ENCODE peak calls at places on chromosomes 1 and 21, in six cellular contexts. M, E, Z, D, U and K are unnamed samples. For H3K9me3, the result is how much of the 10 kb centered on the place peaks cover.

GRCh38 chr1:192892934-192893333 is 84.1 kb downstream of the RGS2 start:
- DNase-seq in D (no peak), M (no peak), U (no peak), Z (no peak), E (no peak), K (no peak)

GRCh38 chr1:36115200-36115669 is 9.8 kb downstream of the COL8A2 start:
- DNase-seq in Z (no peak), E (peak), D (peak), M (no peak), U (peak), K (peak)

GRCh38 chr21:36217711-36218110 is 61.1 kb downstream of the DOP1B start:
- DNase-seq in M (no peak), U (no peak), Z (no peak), D (no peak), E (no peak), K (no peak)

GRCh38 chr1:82485591-82486369 is 685.0 kb downstream of the ADGRL2 start:
- DNase-seq in Z (peak), D (peak), E (peak), M (no peak), U (peak), K (peak)

GRCh38 chr1:39047374-39048229 is 21.5 kb downstream of the NDUFS5 start:
- DNase-seq in U (peak), D (peak), E (peak), M (no peak), Z (no peak), K (peak)

GRCh38 chr1:158037876-158038359 is 44.5 kb downstream of the KIRREL1 start:
- DNase-seq in Z (peak), M (peak), E (peak), U (peak), D (peak), K (peak)

GRCh38 chr1:32924881-32925344 is 23.7 kb upstream of the TMEM54 start:
- DNase-seq in Z (peak), D (no peak), U (no peak), E (peak), M (no peak), K (peak)

GRCh38 chr1:244599937-244600350 is 53.0 kb upstream of the DESI2 start:
- DNase-seq in D (peak), U (peak), Z (no peak), E (no peak), M (no peak), K (no peak)

GRCh38 chr1:212712451-212713303 is 13.0 kb upstream of the BATF3 start:
- DNase-seq in M (no peak), U (peak), Z (no peak), E (no peak), D (peak), K (no peak)

GRCh38 chr1:64624446-64624766 is 120.5 kb upstream of the RAVER2 start:
- DNase-seq in U (peak), D (peak), E (no peak), M (no peak), Z (no peak), K (no peak)

GRCh38 chr1:103063911-103064310 is 44.4 kb downstream of the COL11A1 start:
- DNase-seq in E (no peak), U (peak), D (no peak), Z (no peak), M (no peak), K (no peak)

GRCh38 chr1:94590203-94591137 is 48.9 kb upstream of the F3 start:
- DNase-seq in M (no peak), Z (peak), U (no peak), D (peak), E (peak), K (no peak)

GRCh38 chr1:154170547-154171221 is 15.8 kb upstream of the NUP210L start:
- DNase-seq in Z (no peak), D (peak), U (no peak), E (no peak), M (no peak), K (no peak)

GRCh38 chr1:36436820-36437219 is 13.4 kb downstream of the OSCP1 start:
- DNase-seq in Z (no peak), M (no peak), E (no peak), D (no peak), U (no peak), K (no peak)

GRCh38 chr1:181151378-181152326 is 63.2 kb downstream of the IER5 start:
- DNase-seq in U (peak), M (no peak), D (peak), Z (no peak), E (no peak), K (no peak)

GRCh38 chr1:3060601-3061551 is 8.1 kb upstream of the PRDM16 start:
- DNase-seq in D (peak), Z (no peak), M (peak), U (no peak), E (peak), K (no peak)

GRCh38 chr1:156608981-156609380 is 7.7 kb upstream of the GPATCH4 start:
- DNase-seq in Z (no peak), D (peak), E (no peak), M (no peak), U (no peak), K (no peak)

GRCh38 chr21:41009398-41010177 is 158.4 kb upstream of the BACE2 start:
- DNase-seq in U (no peak), M (no peak), Z (no peak), E (no peak), D (no peak), K (no peak)

GRCh38 chr1:60118119-60118518 is 44.5 kb upstream of the C1orf87 start:
- DNase-seq in M (no peak), U (no peak), D (peak), Z (no peak), E (no peak), K (no peak)

GRCh38 chr1:23122023-23122738 is 46.5 kb downstream of the LUZP1 start:
- DNase-seq in E (no peak), D (peak), Z (peak), M (no peak), U (peak), K (no peak)

GRCh38 chr1:227947678-227948492 is at the start of gene WNT9A:
- DNase-seq in E (peak), D (peak), U (peak), Z (peak), M (peak), K (peak)

GRCh38 chr1:35361638-35362037 is 93.1 kb downstream of the ZMYM4 start:
- DNase-seq in D (no peak), M (no peak), U (no peak), Z (no peak), E (no peak), K (no peak)

GRCh38 chr1:33633019-33633801 is 160.8 kb downstream of the ZSCAN20 start:
- DNase-seq in Z (peak), M (peak), D (peak), U (peak), E (peak), K (peak)

GRCh38 chr1:113993072-113993471 is 13.8 kb downstream of the OLFML3 start:
- DNase-seq in E (no peak), M (no peak), U (no peak), D (no peak), Z (no peak), K (no peak)

GRCh38 chr1:5927506-5928370 is 64.5 kb downstream of the NPHP4 start:
- DNase-seq in E (no peak), M (no peak), D (no peak), Z (no peak), U (no peak), K (no peak)

GRCh38 chr21:44086636-44087425 is 20.4 kb upstream of the PWP2 start:
- DNase-seq in Z (no peak), D (no peak), U (no peak), M (peak), E (no peak), K (no peak)

GRCh38 chr1:186839077-186839400 is 10.3 kb downstream of the PLA2G4A start:
- DNase-seq in Z (no peak), M (no peak), D (no peak), E (no peak), U (no peak), K (no peak)

GRCh38 chr1:245605480-245606156 is 450.8 kb downstream of the KIF26B start:
- DNase-seq in Z (peak), M (no peak), U (peak), D (peak), E (peak), K (no peak)

GRCh38 chr1:21139601-21140000 is 37.1 kb downstream of the EIF4G3 start:
- DNase-seq in E (peak), M (no peak), D (no peak), U (peak), Z (peak), K (peak)

GRCh38 chr21:28789571-28789970 is 203.1 kb downstream of the LTN1 start:
- DNase-seq in D (no peak), Z (no peak), E (no peak), M (no peak), U (no peak), K (no peak)

GRCh38 chr1:155226910-155227260 is 18.4 kb downstream of the MTX1 start:
- DNase-seq in D (peak), M (peak), U (peak), Z (peak), E (peak), K (peak)

GRCh38 chr1:183735069-183735860 is 69.7 kb upstream of the RGL1 start:
- DNase-seq in D (peak), Z (no peak), M (no peak), U (peak), E (no peak), K (no peak)

GRCh38 chr1:2135425-2135824 is 59.1 kb downstream of the FAAP20 start:
- DNase-seq in U (peak), Z (peak), M (peak), D (peak), E (peak), K (peak)

GRCh38 chr21:21813295-21813694 is 815.1 kb downstream of the NCAM2 start:
- DNase-seq in M (no peak), D (no peak), Z (no peak), E (no peak), U (no peak), K (no peak)

GRCh38 chr1:228335406-228336307 is 71.0 kb downstream of the TRIM11 start:
- DNase-seq in U (no peak), Z (no peak), M (peak), E (no peak), D (no peak), K (peak)

GRCh38 chr1:162284206-162284955 is 92.3 kb downstream of the SPATA46 start:
- DNase-seq in E (no peak), D (no peak), Z (peak), U (peak), M (no peak), K (no peak)

GRCh38 chr1:111468717-111469100 is 5.1 kb upstream of the C1orf162 start:
- DNase-seq in Z (no peak), U (no peak), M (no peak), E (no peak), D (no peak), K (no peak)

GRCh38 chr1:226117330-226117729 is 54.8 kb downstream of the H3-3A start:
- DNase-seq in E (no peak), M (no peak), Z (no peak), D (no peak), U (no peak), K (no peak)

GRCh38 chr21:42674351-42674940 is 21.0 kb downstream of the PDE9A start:
- DNase-seq in U (peak), D (no peak), M (peak), E (peak), Z (no peak), K (peak)

DNA sequence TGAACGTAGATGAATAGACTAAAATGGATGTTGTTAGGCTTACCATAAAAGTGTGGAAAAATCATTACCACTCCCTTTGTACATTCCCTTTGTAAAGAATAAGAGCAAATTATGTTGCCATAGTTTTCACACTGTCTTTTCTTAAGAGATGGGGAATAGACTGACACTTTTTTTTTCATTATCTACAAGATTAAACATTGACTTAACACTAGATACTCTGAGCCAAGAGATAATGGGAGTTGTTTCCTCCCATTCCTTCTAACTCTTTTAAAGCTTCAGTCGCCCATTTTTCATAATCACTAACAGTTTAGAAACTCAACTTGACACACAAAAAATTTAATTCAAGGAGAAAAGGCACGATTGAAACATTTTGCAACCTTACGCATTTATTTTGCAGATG is 10.1 kb downstream of the AIDA start:
- DNase-seq in U (no peak), D (no peak), M (no peak), E (no peak), Z (no peak), K (no peak)
- H3K9me3 ChIP-seq in U (under half), D (under half), M (under half), E (under half), Z (under half), K (under half)

GRCh38 chr1:231899046-231899445 is 272.5 kb downstream of the DISC1 start:
- DNase-seq in M (no peak), U (no peak), Z (no peak), D (no peak), E (no peak), K (no peak)

GRCh38 chr1:231896806-231897205 is 270.2 kb downstream of the DISC1 start:
- DNase-seq in Z (no peak), M (no peak), U (no peak), D (no peak), E (no peak), K (no peak)

GRCh38 chr1:231893400-231894102 is 267.0 kb downstream of the DISC1 start:
- DNase-seq in M (no peak), U (no peak), Z (no peak), E (no peak), D (no peak), K (no peak)
- H3K9me3 ChIP-seq in M (under half), U (under half), Z (under half), E (under half), D (under half), K (under half)

DNA sequence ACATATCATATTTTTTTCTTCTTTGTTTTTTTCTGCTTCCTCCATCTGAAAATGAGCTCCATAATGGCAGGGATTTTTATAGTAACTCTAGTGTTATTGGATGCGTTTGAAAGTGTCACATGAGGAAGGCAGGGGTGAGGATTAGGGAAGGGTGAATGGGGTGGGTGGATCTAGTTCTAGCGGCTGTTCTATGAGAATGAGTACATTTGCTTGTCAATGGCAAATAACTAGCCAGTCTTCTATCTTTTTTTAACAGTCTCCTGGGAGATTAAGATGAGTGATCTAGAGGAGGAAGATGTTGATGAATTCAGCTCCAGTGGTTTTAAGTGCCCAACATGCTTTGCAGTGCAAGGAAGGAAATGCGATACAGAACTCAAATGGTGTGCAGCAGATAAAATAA is 5.8 kb downstream of the OR14I1 start:
- DNase-seq in Z (no peak), U (no peak), M (no peak), D (no peak), E (no peak), K (no peak)
- H3K9me3 ChIP-seq in Z (under half), U (under half), M (under half), D (under half), E (under half), K (under half)

DNA sequence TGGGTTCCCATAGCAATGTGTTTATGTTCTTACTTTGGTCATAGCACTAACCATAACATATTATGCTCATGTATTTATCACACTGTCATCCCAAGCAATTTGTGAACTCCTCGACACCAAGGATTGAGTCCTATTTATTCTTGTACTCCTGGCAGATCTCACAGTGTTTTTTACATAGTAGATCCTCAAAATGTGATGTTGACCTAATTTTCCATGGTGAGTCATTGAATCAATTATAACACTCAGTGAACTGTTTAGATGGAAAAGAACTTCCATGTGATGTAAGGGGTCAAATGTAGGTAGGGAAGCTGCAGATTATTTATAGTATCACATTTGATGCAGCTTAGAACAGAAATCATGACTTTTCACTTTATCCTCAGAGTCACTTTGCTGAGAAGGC is 281.9 kb upstream of the ADAMTS5 start:
- DNase-seq in D (no peak), M (no peak), U (no peak), E (no peak), Z (no peak), K (no peak)
- H3K9me3 ChIP-seq in D (under half), M (under half), U (under half), E (under half), Z (under half), K (under half)

DNA sequence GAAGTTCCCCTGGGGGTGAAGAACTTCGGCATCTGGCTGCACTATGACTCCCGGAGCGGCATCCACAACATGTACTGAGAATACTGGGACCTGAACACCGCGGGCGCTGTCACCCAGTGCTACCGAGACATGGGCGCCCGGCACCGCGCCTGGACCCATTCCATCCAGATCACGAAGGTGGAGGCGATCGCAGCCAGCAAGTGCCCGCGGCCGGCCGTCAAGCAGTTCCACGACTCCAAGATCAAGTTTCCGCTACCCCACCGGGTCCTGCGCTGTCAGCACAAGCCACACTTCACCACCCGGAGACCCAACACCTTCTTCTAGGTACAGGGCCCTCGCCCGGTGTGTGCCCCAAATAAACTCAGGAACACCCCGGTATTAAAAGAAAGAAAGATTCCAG is 22.0 kb upstream of the SLC9A1 start:
- DNase-seq in D (no peak), M (no peak), Z (no peak), U (no peak), E (no peak), K (no peak)
- H3K9me3 ChIP-seq in D (under half), M (under half), Z (under half), U (under half), E (under half), K (under half)

GRCh38 chr1:76862447-76862846 is 4.8 kb upstream of the ST6GALNAC5 start:
- DNase-seq in Z (no peak), E (no peak), D (peak), M (no peak), U (no peak), K (no peak)
- H3K9me3 ChIP-seq in Z (under half), E (under half), D (under half), M (under half), U (under half), K (under half)